ENCODE peak calls at places on chromosomes 5 and 9, in eight cellular contexts. Q is activated B cell treated with CpG ODN at 0.5 μM for 24 hours, Z is adrenal gland, J is endothelial cell, I is IMR-90, L is bronchial epithelial cell, O is astrocyte of the cerebellum, C is psoas muscle. G is an unnamed sample.

GRCh38 chr5:173210877-173211276 is 24.1 kb downstream of the NKX2-5 start:
- DNase-seq in C (no peak), Q (no peak), J (no peak), I (no peak), Z (no peak), O (no peak), L (no peak), G (no peak)

GRCh38 chr9:1880038-1880565 is 135.0 kb upstream of the SMARCA2 start:
- DNase-seq in O (no peak), J (no peak), L (no peak), Q (no peak), I (no peak), C (no peak), Z (no peak), G (no peak)

GRCh38 chr5:10704949-10705621 is 55.9 kb downstream of the DAP start:
- DNase-seq in Z (no peak), L (peak; percentile 57), Q (no peak), C (no peak), J (no peak), O (no peak), I (peak; percentile 86), G (no peak)

GRCh38 chr9:91101598-91102168 is 260.0 kb downstream of the AUH start:
- DNase-seq in I (no peak), Q (no peak), J (no peak), O (no peak), L (no peak), C (no peak), Z (no peak), G (no peak)

GRCh38 chr5:180331647-180331950 is 21.5 kb downstream of the GFPT2 start:
- DNase-seq in C (no peak), O (no peak), I (no peak), Z (no peak), J (no peak), L (no peak), Q (no peak), G (no peak)

GRCh38 chr5:146447734-146448380 is 724 bp downstream of the TCERG1 start:
- DNase-seq in J (no peak), I (peak; percentile 55), L (peak; percentile 77), Z (peak; percentile 44), O (no peak), C (no peak), Q (no peak), G (no peak)

GRCh38 chr5:99076600-99077253 is 147.9 kb upstream of the CHD1 start:
- DNase-seq in I (no peak), Z (no peak), O (no peak), L (no peak), Q (no peak), J (no peak), C (no peak), G (no peak)

GRCh38 chr9:21933281-21933680 is 60.9 kb downstream of the CDKN2A start:
- DNase-seq in O (no peak), Q (no peak), C (no peak), L (peak; percentile 67), J (no peak), Z (no peak), I (no peak), G (no peak)

GRCh38 chr9:136372561-136373299 is 739 bp downstream of the CARD9 start:
- DNase-seq in I (peak; percentile 86), O (peak; percentile 8), J (no peak), Q (no peak), Z (peak; percentile 55), C (peak; percentile 72), L (peak; percentile 36), G (no peak)

GRCh38 chr9:34123682-34124081 is 2.8 kb downstream of the DCAF12 start:
- DNase-seq in O (no peak), L (no peak), Q (no peak), Z (no peak), C (no peak), J (no peak), I (no peak), G (no peak)

GRCh38 chr5:31661257-31661656 is 22.3 kb downstream of the PDZD2 start:
- DNase-seq in Z (no peak), O (no peak), L (no peak), C (no peak), J (no peak), Q (no peak), I (no peak), G (no peak)
- TF ChIP-seq CTCF in Z (no peak), O (no peak), L (no peak), C (no peak), J (no peak), Q (no peak), I (no peak), G (no peak)

DNA sequence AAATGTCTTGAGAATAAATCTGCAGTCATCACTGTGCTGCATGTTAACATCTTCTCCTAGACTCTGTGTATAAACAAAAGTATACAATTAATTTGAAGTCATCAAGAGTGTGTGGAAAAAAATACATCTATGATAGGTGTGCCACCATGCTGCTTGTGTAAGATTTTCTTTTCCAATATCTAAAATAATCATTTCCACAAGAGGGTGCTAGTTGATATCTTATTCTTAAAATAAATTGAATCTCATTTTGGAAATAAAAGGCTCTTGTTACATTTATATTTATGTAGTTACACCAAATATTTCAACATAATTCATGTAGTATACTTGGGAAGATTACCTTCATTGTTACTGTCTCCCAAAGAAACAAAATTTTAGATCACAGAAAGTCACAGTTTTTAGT is 14.1 kb upstream of the MOCS2 start:
- DNase-seq in Q (no peak), J (no peak), Z (no peak), C (no peak), I (peak; percentile 40), L (peak; percentile 38), O (no peak), G (no peak)
- TF ChIP-seq CTCF in Q (no peak), J (no peak), Z (peak; percentile 24), C (no peak), I (peak; percentile 41), L (no peak), O (no peak), G (peak; percentile 2)

GRCh38 chr5:177367323-177367848 is 9.7 kb downstream of the RGS14 start:
- DNase-seq in I (no peak), Q (no peak), O (no peak), J (no peak), Z (no peak), L (no peak), C (no peak), G (no peak)
- TF ChIP-seq CTCF in I (no peak), Q (no peak), O (no peak), J (no peak), Z (no peak), L (peak; percentile 20), C (no peak), G (no peak)

GRCh38 chr9:132651259-132651658 is 18.5 kb downstream of the DDX31 start:
- DNase-seq in C (no peak), I (peak; percentile 98), Q (no peak), O (peak; percentile 89), L (peak; percentile 75), J (peak; percentile 40), Z (no peak), G (no peak)
- TF ChIP-seq CTCF in C (peak; percentile 4), I (peak; percentile 73), Q (no peak), O (peak; percentile 74), L (peak; percentile 41), J (peak; percentile 42), Z (no peak), G (peak; percentile 53)

DNA sequence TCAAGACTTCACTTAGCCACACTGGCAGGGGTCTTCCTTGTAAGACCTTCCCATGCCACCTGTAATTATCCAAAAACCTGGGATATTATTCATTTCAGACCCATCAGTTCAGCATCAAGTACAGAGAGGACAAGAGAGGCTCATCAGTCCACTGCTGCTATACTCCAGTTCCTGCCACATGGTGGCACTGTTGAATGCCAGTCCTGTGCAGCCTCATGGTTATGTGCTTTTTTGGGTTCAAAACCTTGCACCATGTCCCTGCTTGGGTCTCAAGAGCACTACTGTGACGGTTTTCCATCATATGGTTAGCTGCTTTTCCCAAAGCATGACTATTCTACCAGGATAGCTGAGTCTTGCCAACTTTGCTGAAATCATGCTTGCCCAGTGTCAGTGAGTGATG is 8.5 kb downstream of the PTGS1 start:
- DNase-seq in O (no peak), I (no peak), C (no peak), L (no peak), Q (no peak), J (no peak), Z (no peak), G (no peak)
- TF ChIP-seq CTCF in O (peak; percentile 20), I (peak; percentile 28), C (peak; percentile 19), L (peak; percentile 36), Q (no peak), J (peak; percentile 45), Z (no peak), G (peak; percentile 15)

GRCh38 chr5:119267958-119268386 is 87.8 kb upstream of the TNFAIP8 start:
- DNase-seq in L (peak; percentile 89), O (peak; percentile 91), I (peak; percentile 95), Q (peak; percentile 62), Z (peak; percentile 93), J (peak; percentile 87), C (peak; percentile 92), G (peak; percentile 53)
- TF ChIP-seq CTCF in L (peak; percentile 35), O (peak; percentile 75), I (peak; percentile 62), Q (no peak), Z (peak; percentile 61), J (peak; percentile 20), C (peak; percentile 33), G (no peak)

GRCh38 chr5:41296066-41296465 is 82.7 kb upstream of the C6 start:
- DNase-seq in L (no peak), Z (no peak), J (no peak), I (no peak), Q (no peak), O (no peak), C (no peak), G (no peak)
- TF ChIP-seq CTCF in L (no peak), Z (no peak), J (no peak), I (no peak), Q (no peak), O (no peak), C (no peak), G (no peak)

G was measured in D721Med.